ENCODE peak calls at places on chromosomes 13 and 19, in four cellular contexts. C is endodermal cell, Q is HCT116, U is prostate gland. O is an unnamed sample. For H3K27me3, the result is how much of the 10 kb centered on the place peaks cover.

GRCh38 chr13:112940236-112940635 is 28.8 kb upstream of the MCF2L start:
- DNase-seq in Q (no peak), C (no peak), U (no peak), O (no peak)

GRCh38 chr19:18496980-18497256 is 25.0 kb downstream of the ELL start:
- DNase-seq in Q (no peak), U (no peak), C (no peak), O (no peak)

GRCh38 chr19:16223746-16224145 is 26.0 kb downstream of the AP1M1 start:
- DNase-seq in U (no peak), C (no peak), Q (no peak), O (no peak)

GRCh38 chr13:50080856-50081105 is 65.5 kb downstream of the KCNRG start:
- DNase-seq in U (no peak), Q (no peak), C (no peak), O (no peak)

GRCh38 chr13:33349314-33349995 is 63.9 kb upstream of the STARD13 start:
- DNase-seq in U (no peak), Q (no peak), C (peak), O (peak)

GRCh38 chr19:32691952-32692726 is 518 bp downstream of the NUDT19 start:
- DNase-seq in C (peak), U (peak), Q (no peak), O (peak)

GRCh38 chr19:55552206-55552605 is 6.9 kb upstream of the SBK3 start:
- DNase-seq in C (no peak), U (no peak), Q (no peak), O (no peak)

GRCh38 chr19:32830231-32831014 is 39.1 kb downstream of the SLC7A9 start:
- DNase-seq in Q (no peak), C (no peak), U (no peak), O (no peak)

GRCh38 chr19:55809381-55810058 is 22.3 kb downstream of the NLRP11 start:
- DNase-seq in U (peak), Q (peak), C (peak), O (no peak)

GRCh38 chr19:34430738-34431625 is 2.8 kb downstream of the UBA2 start:
- DNase-seq in U (no peak), Q (peak), C (peak), O (no peak)

GRCh38 chr13:95267662-95268369 is 33.4 kb downstream of the ABCC4 start:
- DNase-seq in C (no peak), Q (no peak), U (peak), O (no peak)

GRCh38 chr19:36489920-36490415 is 607 bp upstream of the ZNF566 start:
- DNase-seq in U (no peak), Q (no peak), C (peak), O (no peak)

GRCh38 chr19:56900573-56901097 is 60.1 kb upstream of the PEG3 start:
- DNase-seq in Q (no peak), C (no peak), U (no peak), O (no peak)

GRCh38 chr19:7348587-7349230 is at the start of gene ARHGEF18:
- DNase-seq in U (no peak), Q (no peak), C (no peak), O (no peak)

GRCh38 chr19:51803529-51803928 is 8.6 kb downstream of the FPR3 start:
- DNase-seq in Q (no peak), U (no peak), C (no peak), O (no peak)

GRCh38 chr13:65926750-65927171 is 1303.4 kb downstream of the PCDH9 start:
- DNase-seq in C (peak), U (peak), Q (peak), O (no peak)

GRCh38 chr19:35955881-35956634 is 19.9 kb downstream of the LRFN3 start:
- DNase-seq in C (no peak), U (no peak), Q (no peak), O (no peak)

GRCh38 chr13:25192936-25193335 is 20.8 kb upstream of the AMER2 start:
- DNase-seq in Q (no peak), C (no peak), U (no peak), O (no peak)

GRCh38 chr19:10417598-10418280 is 2.6 kb upstream of the PDE4A start:
- DNase-seq in U (no peak), C (peak), Q (no peak), O (no peak)

GRCh38 chr13:71536201-71536600 is 330.8 kb downstream of the DACH1 start:
- DNase-seq in U (no peak), C (no peak), Q (no peak), O (no peak)

GRCh38 chr13:113902956-113903355 is 39.1 kb upstream of the GAS6 start:
- DNase-seq in C (peak), Q (no peak), U (no peak), O (no peak)

GRCh38 chr19:54586397-54586796 is 7.0 kb upstream of the LILRA1 start:
- DNase-seq in U (no peak), Q (no peak), C (no peak), O (no peak)

GRCh38 chr13:83780201-83780600 is 102.1 kb downstream of the SLITRK1 start:
- DNase-seq in U (no peak), Q (peak), C (peak), O (no peak)

GRCh38 chr13:64293923-64294322 is 2878.3 kb upstream of the PCDH20 start:
- DNase-seq in C (no peak), U (no peak), Q (no peak), O (no peak)

GRCh38 chr13:30091691-30092090 is 215.7 kb downstream of the KATNAL1 start:
- DNase-seq in U (no peak), Q (no peak), C (no peak), O (no peak)

GRCh38 chr13:102799544-102800144 is 725 bp downstream of the BIVM start:
- DNase-seq in C (peak), Q (no peak), U (peak), O (peak)

GRCh38 chr19:16897572-16898056 is 8.8 kb downstream of the F2RL3 start:
- DNase-seq in U (no peak), Q (no peak), C (no peak), O (no peak)

GRCh38 chr19:38046254-38047047 is 139.4 kb downstream of the SIPA1L3 start:
- DNase-seq in Q (no peak), U (no peak), C (no peak), O (no peak)

GRCh38 chr19:30393046-30393445 is 20.9 kb downstream of the ZNF536 start:
- DNase-seq in C (peak), U (no peak), Q (no peak), O (no peak)

GRCh38 chr19:30391554-30392551 is 19.7 kb downstream of the ZNF536 start:
- DNase-seq in U (no peak), Q (no peak), C (peak), O (no peak)

GRCh38 chr19:30393729-30394480 is 21.7 kb downstream of the ZNF536 start:
- DNase-seq in U (no peak), Q (no peak), C (no peak), O (no peak)

GRCh38 chr19:30394481-30395151 is 22.4 kb downstream of the ZNF536 start:
- DNase-seq in U (no peak), Q (no peak), C (no peak), O (no peak)

GRCh38 chr19:30395283-30395682 is 23.1 kb downstream of the ZNF536 start:
- DNase-seq in Q (no peak), U (no peak), C (peak), O (no peak)
- H3K27me3 ChIP-seq in Q (under half), U (under half), C (under half), O (under half)

DNA sequence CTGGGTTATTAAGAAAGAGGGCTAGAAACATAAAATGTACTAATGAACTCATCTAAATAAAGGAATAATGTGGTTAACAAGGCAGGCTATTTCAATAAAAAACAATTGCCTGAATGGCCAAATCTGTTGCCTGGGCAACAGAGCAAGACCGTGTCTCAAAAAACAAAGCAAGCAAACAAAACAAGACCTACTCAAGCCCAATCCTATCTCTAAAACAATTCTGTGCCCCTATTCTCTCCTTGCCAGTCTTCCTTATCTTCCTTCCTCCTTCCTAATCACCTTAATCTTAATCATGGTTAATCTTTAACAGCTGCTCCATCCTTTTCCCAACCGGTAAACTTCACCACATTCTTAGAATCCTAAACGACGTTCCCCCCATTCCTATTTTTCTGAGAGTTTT is 12.1 kb downstream of the IGFL1 start:
- DNase-seq in Q (no peak), C (peak), U (no peak), O (no peak)
- H3K27me3 ChIP-seq in Q (half or more), C (under half), U (under half), O (under half)

DNA sequence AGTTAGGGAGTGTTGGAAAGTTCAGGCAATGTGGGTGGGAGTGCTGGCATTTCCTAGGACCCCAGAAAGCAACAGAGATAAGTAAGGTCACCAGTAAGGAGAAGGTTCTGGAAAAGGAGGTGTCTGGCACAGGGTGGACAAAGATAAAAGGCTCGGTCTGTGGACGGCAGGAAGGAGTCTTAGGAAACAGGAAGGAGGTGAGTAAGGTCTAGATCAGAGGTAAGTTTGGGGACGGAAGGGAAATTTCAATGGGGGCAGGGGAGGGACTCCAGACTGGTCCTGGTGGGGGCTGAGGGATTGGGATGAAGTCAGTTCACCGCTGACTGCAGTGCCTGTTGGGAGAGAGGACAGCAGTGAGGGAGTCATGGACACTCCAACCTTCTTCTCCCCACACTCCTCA is 7.8 kb upstream of the OPA3 start:
- DNase-seq in C (no peak), U (no peak), Q (no peak), O (no peak)
- H3K27me3 ChIP-seq in C (under half), U (under half), Q (under half), O (under half)

GRCh38 chr13:111095911-111096501 is 19.1 kb upstream of the ARHGEF7 start:
- DNase-seq in U (no peak), Q (no peak), C (no peak), O (no peak)
- H3K27me3 ChIP-seq in U (under half), Q (under half), C (under half), O (under half)

GRCh38 chr19:3368848-3369336 is 2.5 kb downstream of the NFIC start:
- DNase-seq in U (no peak), C (peak), Q (no peak), O (no peak)

GRCh38 chr19:3370728-3371591 is 4.6 kb downstream of the NFIC start:
- DNase-seq in U (no peak), C (no peak), Q (no peak), O (no peak)

GRCh38 chr19:3370214-3370720 is 3.9 kb downstream of the NFIC start:
- DNase-seq in Q (no peak), U (no peak), C (no peak), O (no peak)

GRCh38 chr19:3368441-3368795 is 2.0 kb downstream of the NFIC start:
- DNase-seq in Q (no peak), C (no peak), U (no peak), O (no peak)

DNA sequence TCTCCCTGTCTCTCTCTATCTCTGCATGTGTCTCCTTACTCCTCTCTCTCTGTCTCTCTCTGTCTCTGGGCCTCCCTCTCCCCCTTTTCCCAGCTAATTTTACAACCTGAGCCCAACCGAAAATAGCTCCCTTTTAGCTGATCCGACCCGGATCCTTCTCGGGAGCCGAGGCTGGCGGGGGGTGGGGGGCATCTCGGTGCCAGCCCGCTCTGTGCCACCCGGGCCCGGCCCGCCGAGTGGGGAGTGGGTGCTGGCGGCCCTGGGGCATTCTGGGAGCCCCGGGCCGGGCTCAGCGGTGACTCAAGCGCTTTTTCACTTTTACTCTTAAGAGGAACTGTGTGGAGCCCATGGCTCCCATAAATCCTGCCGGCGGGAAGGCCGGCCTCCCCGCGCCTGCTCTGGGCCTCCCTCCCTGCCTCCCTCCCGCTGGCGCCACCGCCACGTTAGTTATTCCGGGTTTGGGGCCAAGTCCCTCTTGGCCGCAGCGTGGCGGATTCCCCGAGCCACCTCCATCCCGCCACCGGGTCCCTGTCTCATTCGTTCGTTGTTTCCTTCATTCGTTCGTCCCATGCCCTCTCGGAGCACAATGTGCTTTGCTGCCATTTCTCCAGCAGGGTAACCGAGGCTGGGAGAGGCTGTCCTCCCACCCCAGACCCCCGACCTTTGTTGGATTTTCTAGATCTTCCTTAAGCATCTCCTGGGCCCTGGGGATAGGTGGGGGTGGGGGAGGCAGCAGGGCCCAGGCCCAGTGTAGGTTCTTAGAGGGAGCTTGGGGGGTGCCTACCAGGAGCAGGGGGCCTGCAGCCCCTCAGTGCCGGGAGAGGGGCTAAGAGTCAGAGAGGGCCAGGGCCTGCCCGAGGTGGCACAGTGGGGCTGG is 3.2 kb downstream of the NFIC start:
- DNase-seq in C (peak), Q (no peak), U (peak), O (peak)
- H3K27me3 ChIP-seq in C (half or more), Q (under half), U (under half), O (under half)

GRCh38 chr19:50779504-50780457 is 9.5 kb downstream of the GPR32 start:
- DNase-seq in C (no peak), Q (no peak), U (no peak), O (no peak)
- H3K27me3 ChIP-seq in C (under half), Q (under half), U (under half), O (half or more)

DNA sequence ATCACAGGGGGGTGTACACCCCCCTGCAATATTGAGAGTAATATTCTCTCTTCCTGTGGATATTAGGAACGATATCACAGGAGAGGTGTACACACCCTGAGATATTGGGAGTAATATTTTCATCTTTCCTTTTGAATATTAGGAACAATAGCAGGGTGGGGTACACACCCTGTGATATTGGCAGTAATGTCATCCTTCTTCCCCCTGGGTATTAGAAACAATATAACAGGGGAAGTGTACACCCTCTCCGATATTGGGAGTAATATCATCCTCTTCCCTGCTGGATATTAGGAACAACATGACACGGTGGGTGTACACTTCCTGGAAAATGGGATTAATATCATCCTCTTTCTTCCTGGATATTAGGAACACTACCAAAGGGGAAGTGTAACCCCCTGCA is 57.8 kb upstream of the CEACAM21 start:
- DNase-seq in C (no peak), Q (no peak), U (no peak), O (no peak)
- H3K27me3 ChIP-seq in C (half or more), Q (half or more), U (under half), O (under half)

GRCh38 chr19:5423567-5424125 is 31.6 kb upstream of the ZNRF4 start:
- DNase-seq in Q (no peak), C (no peak), U (no peak), O (no peak)
- H3K27me3 ChIP-seq in Q (under half), C (under half), U (under half), O (under half)

GRCh38 chr19:31348416-31349159 is 648 bp downstream of the TSHZ3 start:
- DNase-seq in C (peak), Q (no peak), U (peak), O (no peak)
- H3K27me3 ChIP-seq in C (half or more), Q (under half), U (under half), O (under half)

O was measured in gastrocnemius medialis.